ENCODE peak calls at places on chromosomes 13 and 19, in four cellular contexts. X, F, V and Y are unnamed samples.

GRCh38 chr19:36605839-36606478 is 846 bp downstream of the ZNF382 start:
- DNase-seq in V (no peak), F (no peak), X (peak; percentile 19), Y (no peak)

GRCh38 chr13:41547253-41548000 is 90.1 kb downstream of the RGCC start:
- DNase-seq in X (no peak), F (no peak), V (peak; percentile 36), Y (no peak)

GRCh38 chr13:78102121-78102677 is 183.6 kb upstream of the EDNRB start:
- DNase-seq in X (peak; percentile 5), V (no peak), F (no peak), Y (no peak)

GRCh38 chr13:40271931-40272775 is 394.3 kb downstream of the FOXO1 start:
- DNase-seq in V (no peak), F (no peak), X (no peak), Y (no peak)

GRCh38 chr19:3818479-3818878 is 32.3 kb upstream of the MATK start:
- DNase-seq in F (no peak), V (no peak), X (no peak), Y (no peak)

GRCh38 chr13:47829684-47830083 is 171.4 kb downstream of the SUCLA2 start:
- DNase-seq in X (no peak), V (no peak), F (no peak), Y (no peak)

GRCh38 chr13:49246850-49247721 is 639 bp upstream of the CDADC1 start:
- DNase-seq in X (no peak), V (no peak), F (no peak), Y (no peak)

GRCh38 chr19:57103573-57104277 is 16.1 kb upstream of the USP29 start:
- DNase-seq in X (peak; percentile 15), F (peak; percentile 56), V (peak; percentile 47), Y (peak; percentile 50)

GRCh38 chr13:34764246-34764645 is 177.8 kb upstream of the NBEA start:
- DNase-seq in F (no peak), V (no peak), X (no peak), Y (no peak)

GRCh38 chr13:65260938-65261880 is 1968.9 kb downstream of the PCDH9 start:
- DNase-seq in X (no peak), V (no peak), F (no peak), Y (no peak)

GRCh38 chr19:19568802-19569756 is 31.0 kb downstream of the CILP2 start:
- DNase-seq in X (no peak), V (no peak), F (no peak), Y (no peak)

GRCh38 chr13:43516401-43516826 is 270.4 kb downstream of the ENOX1 start:
- DNase-seq in F (no peak), V (no peak), X (no peak), Y (no peak)

GRCh38 chr19:32543107-32543900 is 37.7 kb upstream of the PDCD5 start:
- DNase-seq in F (no peak), X (no peak), V (no peak), Y (no peak)

GRCh38 chr13:36548129-36548528 is 115.8 kb downstream of the CCNA1 start:
- DNase-seq in V (no peak), F (no peak), X (no peak), Y (no peak)

GRCh38 chr19:6233051-6233826 is 46.5 kb downstream of the MLLT1 start:
- DNase-seq in V (no peak), X (no peak), F (no peak), Y (no peak)

GRCh38 chr13:99984134-99984462 is 2.5 kb downstream of the ZIC2 start:
- DNase-seq in F (peak; percentile 40), V (no peak), X (no peak), Y (no peak)

GRCh38 chr13:99986751-99987150 is 5.2 kb downstream of the ZIC2 start:
- DNase-seq in V (no peak), F (peak; percentile 46), X (no peak), Y (no peak)

GRCh38 chr13:99984463-99985242 is 3.1 kb downstream of the ZIC2 start:
- DNase-seq in V (no peak), X (no peak), F (peak; percentile 69), Y (no peak)

GRCh38 chr13:99985886-99986527 is 4.4 kb downstream of the ZIC2 start:
- DNase-seq in V (no peak), F (peak; percentile 35), X (no peak), Y (no peak)

DNA sequence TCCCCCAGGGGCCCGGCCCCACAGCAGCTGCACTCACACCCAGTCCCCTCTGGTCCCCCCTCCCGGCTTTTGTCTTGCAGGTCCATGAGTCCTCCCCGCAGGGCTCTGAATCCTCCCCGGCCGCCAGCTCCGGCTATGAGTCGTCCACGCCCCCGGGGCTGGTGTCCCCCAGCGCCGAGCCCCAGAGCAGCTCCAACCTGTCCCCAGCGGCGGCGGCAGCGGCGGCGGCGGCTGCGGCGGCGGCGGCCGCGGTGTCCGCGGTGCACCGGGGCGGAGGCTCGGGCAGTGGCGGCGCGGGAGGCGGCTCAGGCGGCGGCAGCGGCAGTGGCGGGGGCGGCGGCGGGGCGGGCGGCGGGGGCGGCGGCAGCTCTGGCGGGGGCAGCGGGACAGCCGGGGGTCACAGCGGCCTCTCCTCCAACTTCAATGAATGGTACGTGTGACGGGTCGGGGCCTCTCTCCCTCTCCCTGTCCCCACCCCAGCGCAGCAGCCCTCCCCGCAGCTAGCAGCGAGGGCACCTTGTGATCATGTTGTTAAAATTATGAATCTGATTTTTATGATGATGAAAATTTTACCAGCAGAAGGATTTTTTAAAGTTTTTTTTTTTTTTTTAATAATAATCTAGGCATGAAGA is 3.8 kb downstream of the ZIC2 start:
- DNase-seq in X (no peak), F (no peak), V (no peak), Y (no peak)
- TF ChIP-seq SUZ12 in X (peak; percentile 15), F (no peak), V (no peak), Y (no peak)

GRCh38 chr13:110505594-110505993 is 55.9 kb downstream of the RAB20 start:
- DNase-seq in F (no peak), X (no peak), V (no peak), Y (no peak)

GRCh38 chr13:110507678-110508381 is 53.7 kb downstream of the RAB20 start:
- DNase-seq in F (no peak), V (no peak), X (no peak), Y (no peak)

GRCh38 chr13:110509478-110509926 is 52.0 kb downstream of the RAB20 start:
- DNase-seq in V (peak; percentile 41), X (no peak), F (no peak), Y (no peak)

GRCh38 chr13:110506396-110506795 is 55.1 kb downstream of the RAB20 start:
- DNase-seq in X (no peak), V (no peak), F (no peak), Y (no peak)

DNA sequence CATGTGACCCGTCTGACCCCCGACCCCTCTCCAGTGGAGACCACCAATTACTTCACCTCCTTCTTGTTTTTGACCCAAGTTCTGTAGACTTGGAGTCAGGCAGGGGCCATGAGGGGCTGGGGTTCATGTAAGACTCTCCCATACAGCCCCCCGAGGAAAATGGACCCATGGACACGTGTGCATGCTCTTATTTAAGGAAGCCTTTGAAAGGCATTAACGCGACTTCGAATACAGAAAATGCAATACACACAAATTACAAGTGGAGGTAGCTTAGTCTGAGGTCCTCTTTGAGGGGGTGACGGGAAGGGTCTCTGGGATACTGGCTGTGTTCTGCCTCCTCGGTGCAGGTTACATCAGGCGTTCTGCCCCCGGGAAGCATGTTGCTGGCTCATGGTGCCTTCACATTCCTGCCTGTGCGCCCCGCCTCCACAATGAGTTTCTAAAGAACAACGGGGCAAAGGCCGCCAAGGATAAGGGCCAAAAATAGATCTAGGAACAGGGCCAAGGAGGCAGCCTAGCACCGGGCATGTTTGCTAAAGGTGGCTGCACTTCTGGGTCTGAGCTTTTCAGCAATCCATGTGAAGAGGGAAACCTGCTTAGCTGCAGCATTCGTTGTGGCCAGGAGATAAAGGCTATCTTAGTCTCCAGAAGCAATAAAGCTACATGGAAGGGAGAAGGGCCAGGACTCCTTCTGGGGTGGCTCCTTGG is 54.5 kb downstream of the RAB20 start:
- DNase-seq in V (no peak), X (no peak), F (no peak), Y (no peak)
- TF ChIP-seq YY1 in V (no peak), X (no peak), F (no peak), Y (no peak)

GRCh38 chr19:55405638-55406037 is 1.9 kb downstream of the UBE2S start:
- DNase-seq in X (no peak), F (no peak), V (no peak), Y (no peak)
- H3K4me3 ChIP-seq in X (peak overlapping the region; percentile 93), F (peak overlapping the region; percentile 27), V (no peak overlapping the region), Y (peak overlapping the region; percentile 78)

GRCh38 chr13:98649861-98650260 is 73.0 kb upstream of the STK24 start:
- DNase-seq in F (no peak), V (no peak), X (no peak), Y (no peak)

GRCh38 chr13:98651716-98652115 is 74.8 kb upstream of the STK24 start:
- DNase-seq in V (no peak), X (no peak), F (no peak), Y (no peak)

GRCh38 chr13:98652721-98653470 is 76.0 kb upstream of the STK24 start:
- DNase-seq in F (no peak), X (no peak), V (no peak), Y (no peak)

GRCh38 chr13:98648676-98649075 is 71.8 kb upstream of the STK24 start:
- DNase-seq in F (no peak), X (no peak), V (no peak), Y (no peak)

DNA sequence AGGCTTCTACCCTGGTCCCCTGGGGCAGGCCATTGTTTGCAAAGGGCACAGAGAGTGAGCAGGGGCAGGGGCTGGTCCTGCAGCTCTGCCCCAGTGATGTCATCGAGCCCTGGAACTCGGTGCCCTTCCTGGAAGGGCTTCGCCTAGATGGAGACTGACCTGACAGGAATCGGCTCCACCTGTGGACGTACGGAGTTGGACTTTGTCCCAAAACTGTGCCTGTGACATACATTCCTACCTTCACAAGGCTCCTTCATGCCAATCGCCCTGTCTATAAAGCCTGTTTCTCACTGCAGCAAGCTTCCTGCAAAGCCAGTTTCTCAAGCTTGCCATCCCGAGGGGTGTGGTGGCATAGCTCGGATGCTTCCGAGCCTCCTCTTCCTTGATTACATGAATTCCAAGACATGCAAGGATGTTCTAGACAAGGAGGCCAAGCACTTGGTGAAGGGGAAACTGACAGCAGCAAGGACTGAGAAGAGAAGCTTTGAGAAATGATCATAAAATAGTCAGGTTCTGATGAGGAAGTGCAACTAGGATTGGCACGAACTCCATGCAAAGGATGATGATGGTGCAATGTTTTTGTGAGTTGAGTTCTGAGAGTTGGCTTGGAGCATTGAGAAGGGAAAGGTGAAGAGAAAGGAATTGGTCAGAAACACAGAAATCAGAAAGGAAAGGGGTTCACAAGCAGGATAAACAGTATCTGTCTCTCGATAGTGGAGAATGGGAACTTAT is 73.6 kb upstream of the STK24 start:
- DNase-seq in V (no peak), X (no peak), F (no peak), Y (no peak)
- TF ChIP-seq SUZ12 in V (no peak), X (no peak), F (no peak), Y (no peak)

GRCh38 chr13:53873558-53873957 is 844.9 kb downstream of the OLFM4 start:
- DNase-seq in X (no peak), F (no peak), V (no peak), Y (no peak)
- TF ChIP-seq YY1 in X (no peak), F (no peak), V (no peak), Y (no peak)

GRCh38 chr19:47021536-47022139 is 2.0 kb downstream of the NPAS1 start:
- DNase-seq in V (no peak), F (peak; percentile 79), X (no peak), Y (no peak)

GRCh38 chr19:47019431-47020041 is at the start of gene NPAS1:
- DNase-seq in F (peak; percentile 84), X (no peak), V (no peak), Y (no peak)

GRCh38 chr19:47022140-47022536 is 2.5 kb downstream of the NPAS1 start:
- DNase-seq in F (no peak), X (no peak), V (no peak), Y (no peak)

GRCh38 chr19:47020132-47020805 is 632 bp downstream of the NPAS1 start:
- DNase-seq in X (no peak), F (no peak), V (no peak), Y (no peak)

GRCh38 chr19:47020992-47021496 is 1.4 kb downstream of the NPAS1 start:
- DNase-seq in X (no peak), F (peak; percentile 71), V (no peak), Y (no peak)
- H3K4me3 ChIP-seq in X (no peak overlapping the region), F (peak overlapping the region; percentile 38), V (peak overlapping the region; percentile 54), Y (peak overlapping the region; percentile 26)